ENCODE peak calls at places on chromosomes 12 and 14, in seven cellular contexts. F is NCI-H1105 treated with DMSO at 0.1 percent for 48 hours; R is T-helper 1 cell; J is HCT116; Y is HFFc6; T is CD8-positive, alpha-beta T cell; V is sigmoid colon. G is an unnamed sample.

GRCh38 chr14:64279719-64280668 is 14.2 kb downstream of the ESR2 start:
- DNase-seq in F (no peak), R (peak; percentile 43), J (no peak), Y (no peak), T (no peak), V (no peak), G (no peak)

GRCh38 chr14:73753887-73754880 is 40.0 kb upstream of the PNMA1 start:
- DNase-seq in F (no peak), R (peak; percentile 81), J (no peak), Y (peak; percentile 43), T (no peak), V (peak; percentile 83), G (peak; percentile 60)

GRCh38 chr14:74574092-74574438 is 38.0 kb downstream of the LTBP2 start:
- DNase-seq in F (no peak), R (peak; percentile 57), J (no peak), Y (no peak), T (no peak), V (no peak), G (no peak)

GRCh38 chr12:98533723-98534251 is 18.4 kb downstream of the TMPO start:
- DNase-seq in F (no peak), R (no peak), J (no peak), Y (peak; percentile 8), T (no peak), V (no peak), G (peak; percentile 16)

GRCh38 chr14:101875726-101876268 is 88.6 kb upstream of the DYNC1H1 start:
- DNase-seq in F (no peak), R (peak; percentile 37), J (no peak), Y (no peak), T (no peak), V (no peak), G (no peak)

GRCh38 chr14:74035556-74035955 is 16.4 kb downstream of the BBOF1 start:
- DNase-seq in F (no peak), R (no peak), J (no peak), Y (peak; percentile 80), T (no peak), V (no peak), G (peak; percentile 32)

GRCh38 chr14:61570188-61570960 is 124.9 kb upstream of the HIF1A start:
- DNase-seq in F (no peak), R (no peak), J (no peak), Y (no peak), T (no peak), V (no peak), G (no peak)

GRCh38 chr12:132827763-132828703 is 636 bp downstream of the GOLGA3 start:
- DNase-seq in F (no peak), R (peak; percentile 32), J (no peak), Y (peak; percentile 32), T (no peak), V (no peak), G (peak; percentile 65)

GRCh38 chr14:55752580-55753365 is 172.8 kb downstream of the KTN1 start:
- DNase-seq in F (peak; percentile 70), R (no peak), J (no peak), Y (peak; percentile 42), T (no peak), V (no peak), G (no peak)

GRCh38 chr14:33950320-33951182 is at the start of gene EGLN3:
- DNase-seq in F (peak; percentile 81), R (peak; percentile 71), J (peak; percentile 68), Y (peak; percentile 20), T (peak; percentile 32), V (peak; percentile 95), G (peak; percentile 96)

GRCh38 chr12:7162691-7163114 is 26.8 kb upstream of the PEX5 start:
- DNase-seq in F (peak; percentile 89), R (no peak), J (peak; percentile 76), Y (no peak), T (no peak), V (peak; percentile 60), G (peak; percentile 47)

GRCh38 chr14:29858299-29858698 is 69.3 kb downstream of the PRKD1 start:
- DNase-seq in F (no peak), R (no peak), J (no peak), Y (no peak), T (no peak), V (no peak), G (no peak)

GRCh38 chr12:70487440-70487839 is 121.3 kb downstream of the KCNMB4 start:
- DNase-seq in F (no peak), R (no peak), J (no peak), Y (peak; percentile 17), T (no peak), V (no peak), G (no peak)

GRCh38 chr14:71923471-71923870 is 8.8 kb upstream of the RGS6 start:
- DNase-seq in F (no peak), R (no peak), J (no peak), Y (no peak), T (no peak), V (no peak), G (no peak)

GRCh38 chr14:102020058-102020971 is 55.9 kb downstream of the DYNC1H1 start:
- DNase-seq in F (no peak), R (peak; percentile 81), J (no peak), Y (peak; percentile 85), T (peak; percentile 7), V (no peak), G (peak; percentile 71)

GRCh38 chr12:85669911-85670310 is 166.3 kb downstream of the RASSF9 start:
- DNase-seq in F (no peak), R (no peak), J (no peak), Y (no peak), T (no peak), V (no peak), G (no peak)

GRCh38 chr12:44812062-44812461 is 64.1 kb downstream of the NELL2 start:
- DNase-seq in F (no peak), R (peak; percentile 44), J (peak; percentile 13), Y (no peak), T (no peak), V (no peak), G (no peak)

GRCh38 chr12:90274407-90274806 is 565.8 kb upstream of the ATP2B1 start:
- DNase-seq in F (no peak), R (no peak), J (no peak), Y (no peak), T (no peak), V (no peak), G (no peak)

GRCh38 chr14:104267895-104268294 is 129.5 kb downstream of the KIF26A start:
- DNase-seq in F (no peak), R (no peak), J (no peak), Y (no peak), T (no peak), V (no peak), G (no peak)

GRCh38 chr12:642633-643477 is 20.4 kb downstream of the NINJ2 start:
- DNase-seq in F (no peak), R (peak; percentile 90), J (no peak), Y (peak; percentile 13), T (peak; percentile 69), V (peak; percentile 87), G (peak; percentile 92)

GRCh38 chr14:68282479-68283377 is 463.1 kb downstream of the RAD51B start:
- DNase-seq in F (no peak), R (no peak), J (no peak), Y (no peak), T (no peak), V (no peak), G (no peak)

GRCh38 chr14:90871605-90872233 is 55.5 kb upstream of the TTC7B start:
- DNase-seq in F (no peak), R (no peak), J (no peak), Y (peak; percentile 26), T (no peak), V (no peak), G (no peak)

GRCh38 chr14:70013269-70013873 is 134.2 kb downstream of the SMOC1 start:
- DNase-seq in F (no peak), R (peak; percentile 19), J (peak; percentile 23), Y (no peak), T (no peak), V (no peak), G (no peak)

GRCh38 chr12:16063728-16064127 is 152.6 kb downstream of the DERA start:
- DNase-seq in F (no peak), R (no peak), J (no peak), Y (no peak), T (no peak), V (no peak), G (no peak)

GRCh38 chr12:59972941-59973340 is 377.1 kb downstream of the SLC16A7 start:
- DNase-seq in F (no peak), R (no peak), J (peak; percentile 50), Y (peak; percentile 87), T (no peak), V (no peak), G (peak; percentile 48)

GRCh38 chr12:62724285-62724684 is 210.7 kb downstream of the PPM1H start:
- DNase-seq in F (no peak), R (no peak), J (no peak), Y (no peak), T (no peak), V (no peak), G (no peak)

GRCh38 chr14:50659327-50659974 is 8.7 kb downstream of the SAV1 start:
- DNase-seq in F (no peak), R (no peak), J (no peak), Y (no peak), T (no peak), V (no peak), G (no peak)

GRCh38 chr12:28308891-28309290 is 118.6 kb downstream of the CCDC91 start:
- DNase-seq in F (no peak), R (no peak), J (no peak), Y (no peak), T (no peak), V (no peak), G (no peak)

GRCh38 chr14:41280745-41281144 is 325.9 kb upstream of the LRFN5 start:
- DNase-seq in F (peak; percentile 43), R (no peak), J (no peak), Y (no peak), T (no peak), V (no peak), G (no peak)

GRCh38 chr14:51547260-51547659 is 104.5 kb upstream of the FRMD6 start:
- DNase-seq in F (peak; percentile 10), R (no peak), J (peak; percentile 68), Y (peak; percentile 98), T (no peak), V (peak; percentile 83), G (peak; percentile 87)

G was measured in AG20443.